ENCODE peak calls at places on chromosomes 4 and X, in six cellular contexts. P is upper lobe of right lung, Z is tibial artery, O is kidney, J is fibroblast of pulmonary artery, F is transverse colon. K is an unnamed sample.

GRCh38 chrX:23952984-23953907 is 45.4 kb downstream of the CXorf58 start:
- DNase-seq in F (no peak), Z (no peak), O (no peak), J (no peak), P (no peak), K (no peak)

GRCh38 chrX:74865725-74866124 is 59.5 kb downstream of the NEXMIF start:
- DNase-seq in P (no peak), F (no peak), O (no peak), J (no peak), Z (no peak), K (no peak)

GRCh38 chr4:96879527-96879926 is 1039.6 kb downstream of the PDHA2 start:
- DNase-seq in F (no peak), J (no peak), O (no peak), Z (no peak), P (no peak), K (no peak)

GRCh38 chr4:155526452-155527169 is 140.0 kb upstream of the GUCY1A1 start:
- DNase-seq in Z (no peak), O (no peak), J (peak), F (no peak), P (no peak), K (peak)

GRCh38 chrX:8760021-8760420 is 28.1 kb upstream of the ANOS1 start:
- DNase-seq in P (no peak), Z (no peak), F (no peak), J (no peak), O (no peak), K (no peak)

GRCh38 chr4:188002346-188002745 is 6.8 kb downstream of the ZFP42 start:
- DNase-seq in F (no peak), Z (no peak), J (no peak), P (no peak), O (no peak), K (no peak)

GRCh38 chrX:106742831-106743230 is 16.3 kb downstream of the RNF128 start:
- DNase-seq in J (no peak), P (no peak), O (no peak), F (no peak), Z (no peak), K (no peak)

GRCh38 chr4:128823025-128823661 is 13.6 kb downstream of the JADE1 start:
- DNase-seq in F (no peak), J (peak), O (no peak), P (no peak), Z (no peak), K (no peak)

GRCh38 chrX:120428309-120428708 is 40.8 kb downstream of the LAMP2 start:
- DNase-seq in P (no peak), Z (no peak), J (peak), F (no peak), O (no peak), K (peak)

GRCh38 chr4:15489551-15489950 is 19.9 kb downstream of the CC2D2A start:
- DNase-seq in O (no peak), J (no peak), Z (no peak), F (no peak), P (no peak), K (no peak)

GRCh38 chr4:74934016-74934821 is 1.3 kb downstream of the PARM1 start:
- DNase-seq in F (peak), Z (peak), J (peak), P (peak), O (no peak), K (peak)

GRCh38 chr4:121072080-121072835 is at the start of gene NDNF:
- DNase-seq in O (peak), J (peak), Z (peak), F (peak), P (peak), K (peak)

GRCh38 chr4:121072836-121073362 is 564 bp upstream of the NDNF start:
- DNase-seq in F (peak), Z (peak), J (no peak), O (no peak), P (peak), K (peak)

GRCh38 chr4:121070696-121071639 is 1.4 kb downstream of the NDNF start:
- DNase-seq in Z (peak), J (peak), F (peak), P (peak), O (peak), K (peak)

GRCh38 chr4:121070274-121070673 is 2.1 kb downstream of the NDNF start:
- DNase-seq in P (no peak), J (no peak), F (peak), Z (no peak), O (no peak), K (peak)

DNA sequence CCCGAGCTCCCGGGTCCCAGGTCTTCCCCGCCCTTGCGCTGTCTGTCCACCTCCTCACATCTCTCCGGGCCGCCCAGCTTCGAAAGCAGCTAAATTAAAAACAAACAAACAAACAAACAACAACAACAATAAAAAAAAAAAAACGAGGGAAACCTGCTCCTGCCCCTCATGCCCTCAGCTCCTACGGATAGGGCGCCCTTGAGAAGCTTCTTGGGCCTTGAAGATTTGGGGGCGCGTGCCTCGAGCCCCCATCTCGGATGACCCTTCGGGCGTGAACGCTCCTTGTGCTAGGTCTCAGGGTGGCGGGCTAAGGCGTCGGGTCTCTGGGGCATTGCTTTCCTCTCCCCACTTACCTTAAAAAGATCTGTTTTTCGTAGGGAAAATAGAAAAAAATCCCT is 696 bp downstream of the NDNF start:
- DNase-seq in O (peak), Z (no peak), F (peak), J (no peak), P (no peak), K (no peak)
- TF ChIP-seq CTCF in O (no peak), Z (no peak), F (peak), J (no peak), P (no peak), K (no peak)

GRCh38 chr4:39808231-39808749 is 110.4 kb downstream of the UBE2K start:
- DNase-seq in P (no peak), Z (no peak), O (no peak), J (no peak), F (no peak), K (no peak)
- TF ChIP-seq CTCF in P (no peak), Z (no peak), O (no peak), J (no peak), F (no peak), K (no peak)

GRCh38 chr4:25792200-25792791 is 70.5 kb downstream of the SEL1L3 start:
- DNase-seq in J (peak), F (peak), P (no peak), O (no peak), Z (no peak), K (no peak)
- TF ChIP-seq CTCF in J (peak), F (peak), P (peak), O (peak), Z (no peak), K (peak)

GRCh38 chr4:109072595-109072994 is 229.9 kb downstream of the COL25A1 start:
- DNase-seq in Z (no peak), J (peak), P (no peak), F (no peak), O (no peak), K (peak)
- TF ChIP-seq CTCF in Z (no peak), J (no peak), P (no peak), F (no peak), O (no peak), K (no peak)

GRCh38 chrX:110987292-110987691 is 108.7 kb upstream of the PAK3 start:
- DNase-seq in J (no peak), P (no peak), F (no peak), O (no peak), Z (no peak), K (no peak)
- TF ChIP-seq CTCF in J (peak), P (no peak), F (no peak), O (no peak), Z (no peak), K (no peak)

GRCh38 chr4:121943941-121944340 is 7.9 kb downstream of the TRPC3 start:
- DNase-seq in J (no peak), O (peak), Z (no peak), P (no peak), F (no peak), K (no peak)
- TF ChIP-seq CTCF in J (peak), O (no peak), Z (no peak), P (no peak), F (no peak), K (peak)

DNA sequence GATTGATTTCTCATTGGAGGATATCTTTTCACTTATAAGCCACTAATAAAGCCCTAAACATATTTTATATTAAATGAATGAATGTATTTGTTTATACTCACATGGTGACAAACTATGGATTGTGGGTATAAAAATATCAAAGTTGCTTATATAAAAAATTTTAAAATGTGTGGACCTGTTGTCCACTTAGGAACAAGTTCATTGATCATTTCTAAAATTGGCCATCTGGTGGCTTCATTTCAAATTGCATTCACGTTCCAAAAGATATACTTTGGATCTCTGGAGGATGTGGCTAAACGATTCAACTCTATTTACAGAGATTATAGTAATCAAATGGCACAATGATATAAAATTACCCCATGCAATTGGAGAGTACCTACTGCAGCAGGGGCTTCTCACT is 32.5 kb downstream of the FSTL5 start:
- DNase-seq in P (no peak), F (no peak), J (no peak), O (no peak), Z (no peak), K (no peak)
- TF ChIP-seq CTCF in P (no peak), F (no peak), J (no peak), O (no peak), Z (no peak), K (peak)

DNA sequence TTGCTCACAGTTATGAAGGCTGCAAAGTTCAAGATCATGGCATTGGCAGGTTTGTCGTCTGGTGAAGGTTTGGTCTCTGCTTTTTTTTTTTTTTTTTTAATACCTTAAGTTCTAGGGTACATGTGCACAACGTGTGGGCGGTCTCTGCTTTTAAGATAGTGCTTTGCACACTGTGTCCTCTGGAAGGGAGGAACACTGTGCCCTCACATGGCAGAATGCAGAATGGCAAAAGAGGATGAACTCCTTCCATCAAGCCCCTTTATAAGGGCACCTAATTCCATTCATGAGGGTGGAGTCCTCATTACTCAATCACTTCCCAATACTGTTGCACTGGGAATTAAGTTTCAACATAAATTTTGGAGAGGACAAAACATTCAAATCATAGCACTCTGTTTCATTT is 101.4 kb downstream of the GLRA2 start:
- DNase-seq in Z (no peak), F (no peak), O (no peak), P (no peak), J (no peak), K (no peak)
- TF ChIP-seq CTCF in Z (no peak), F (no peak), O (no peak), P (no peak), J (no peak), K (no peak)

GRCh38 chrX:85020216-85020615 is 16.5 kb downstream of the APOOL start:
- DNase-seq in J (no peak), P (no peak), Z (no peak), F (no peak), O (no peak), K (no peak)

GRCh38 chrX:85017721-85018120 is 14.0 kb downstream of the APOOL start:
- DNase-seq in P (no peak), Z (no peak), F (no peak), O (no peak), J (peak), K (no peak)

GRCh38 chrX:85024044-85024443 is 20.4 kb downstream of the APOOL start:
- DNase-seq in J (peak), P (no peak), Z (no peak), O (no peak), F (no peak), K (no peak)

GRCh38 chrX:85018471-85018870 is 14.8 kb downstream of the APOOL start:
- DNase-seq in Z (no peak), O (no peak), P (no peak), J (no peak), F (no peak), K (no peak)
- TF ChIP-seq CTCF in Z (no peak), O (no peak), P (no peak), J (no peak), F (no peak), K (no peak)